ENCODE peak calls at places on chromosome 7, in six cellular contexts. K is stomach, P is sigmoid colon, F is GM23338, A is GM12878, V is prostate gland. G is an unnamed sample.

GRCh38 chr7:153151766-153152165 is 392.2 kb downstream of the ACTR3B start:
- DNase-seq in V (no peak), P (no peak), A (no peak), K (no peak), F (no peak), G (no peak)

GRCh38 chr7:18566829-18567228 is 71.3 kb downstream of the HDAC9 start:
- DNase-seq in A (peak; percentile 25), F (peak; percentile 8), P (no peak), V (no peak), K (no peak), G (no peak)

GRCh38 chr7:110875346-110875745 is 215.6 kb upstream of the LRRN3 start:
- DNase-seq in P (no peak), K (no peak), F (no peak), V (no peak), A (no peak), G (no peak)

GRCh38 chr7:98826811-98827231 is 43.0 kb downstream of the TMEM130 start:
- DNase-seq in P (peak; percentile 74), A (no peak), K (peak; percentile 67), V (peak; percentile 37), F (peak; percentile 48), G (peak; percentile 46)

GRCh38 chr7:84113906-84114875 is 80.4 kb downstream of the SEMA3A start:
- DNase-seq in P (no peak), F (no peak), K (no peak), V (no peak), A (no peak), G (no peak)

GRCh38 chr7:37346761-37347160 is 101.9 kb downstream of the ELMO1 start:
- DNase-seq in F (no peak), K (no peak), V (no peak), P (no peak), A (no peak), G (no peak)

GRCh38 chr7:129993275-129993674 is 40.5 kb upstream of the UBE2H start:
- DNase-seq in K (no peak), P (no peak), F (no peak), V (no peak), A (no peak), G (peak; percentile 23)

GRCh38 chr7:152435384-152436278 is at the start of gene KMT2C:
- DNase-seq in V (peak; percentile 55), A (no peak), K (peak; percentile 60), P (peak; percentile 79), F (peak; percentile 37), G (peak; percentile 42)

GRCh38 chr7:31940167-31940566 is 130.0 kb downstream of the PDE1C start:
- DNase-seq in V (no peak), F (no peak), P (no peak), A (no peak), K (no peak), G (no peak)

GRCh38 chr7:158815471-158816128 is 13.7 kb downstream of the ESYT2 start:
- DNase-seq in K (no peak), F (no peak), V (no peak), A (no peak), P (no peak), G (no peak)
- H3K4me1 ChIP-seq in K (peaks cover 47% of the 10 kb centered on the region), F (peaks cover 39% of the 10 kb centered on the region), V (no peaks in the 10 kb centered on the region), A (peaks cover 6% of the 10 kb centered on the region), P (no peaks in the 10 kb centered on the region), G (peaks cover 4% of the 10 kb centered on the region)

DNA sequence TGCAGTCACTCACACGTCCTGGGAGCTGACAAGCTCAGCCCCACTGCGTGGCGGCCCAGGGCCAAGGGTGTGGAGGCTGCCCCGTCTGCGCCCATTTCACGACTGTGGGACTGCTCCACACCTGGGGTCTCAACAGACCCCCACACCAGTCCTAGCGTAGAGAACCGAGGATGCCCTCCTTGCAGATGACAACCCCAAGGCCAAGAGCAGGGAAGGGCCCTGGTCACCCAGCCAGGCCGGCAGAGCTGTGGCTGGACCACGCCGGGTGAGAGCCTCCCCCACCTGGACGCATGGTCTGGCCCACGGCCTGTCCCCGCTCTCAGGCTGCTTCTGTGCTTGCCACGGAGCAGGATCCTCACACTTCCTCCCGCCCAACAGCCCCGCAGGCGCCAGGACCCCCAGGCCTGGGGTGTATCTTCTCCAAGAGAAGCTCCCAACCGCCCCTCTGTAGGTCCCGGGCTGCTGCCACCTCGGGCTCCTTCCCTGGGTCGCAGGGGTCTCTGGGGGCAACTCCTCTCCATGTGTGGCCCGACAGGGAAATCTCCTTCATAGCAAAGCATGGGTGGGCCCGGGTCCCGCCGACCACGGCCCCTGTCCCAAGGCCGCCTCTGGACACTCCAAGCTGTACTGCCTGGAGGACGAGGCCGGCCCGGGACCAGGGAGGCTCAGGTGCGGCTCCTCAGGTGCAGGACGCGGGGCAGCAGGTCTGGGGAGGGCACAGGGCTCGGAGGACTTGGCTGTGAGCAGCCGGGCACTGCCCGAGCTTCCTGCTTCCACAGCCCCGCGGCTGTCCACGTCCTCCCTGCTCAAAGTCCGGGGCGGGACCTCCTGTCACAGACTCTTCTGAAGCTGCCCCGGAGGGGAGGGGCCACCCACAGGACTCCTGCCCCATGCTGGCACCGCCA is 88.8 kb downstream of the FOXL3 start:
- DNase-seq in K (peak; percentile 75), A (no peak), V (no peak), F (no peak), P (peak; percentile 68), G (no peak)
- H3K4me3 ChIP-seq in K (peak overlapping the region; percentile 34), A (no peak overlapping the region), V (no peak overlapping the region), F (peak overlapping the region; percentile 40), P (peak overlapping the region; percentile 40), G (peak overlapping the region; percentile 57)

DNA sequence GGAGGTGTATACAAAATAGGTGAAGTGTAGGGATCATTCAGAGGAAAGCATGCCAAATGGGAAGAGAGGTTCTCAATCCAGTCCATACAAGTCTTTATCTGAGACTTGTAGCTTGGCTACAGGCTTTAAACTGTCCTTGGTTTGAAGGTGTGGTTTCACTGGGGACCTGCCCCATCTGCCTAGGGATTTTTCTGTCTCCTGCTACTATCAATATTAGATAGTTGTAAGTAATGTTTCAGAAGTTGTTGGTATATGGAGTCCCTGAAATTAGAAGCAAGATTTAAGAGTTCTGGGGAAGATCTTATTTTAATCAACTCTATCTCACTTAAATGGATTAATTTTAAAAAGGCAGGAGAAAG is 100.9 kb downstream of the ANKRD7 start:
- DNase-seq in A (no peak), K (no peak), V (no peak), P (no peak), F (no peak), G (no peak)
- TF ChIP-seq POLR2AphosphoS5 in A (no peak), K (no peak), V (no peak), P (no peak), F (no peak), G (no peak)

GRCh38 chr7:108417144-108417543 is 39.1 kb downstream of the NRCAM start:
- DNase-seq in P (no peak), K (no peak), A (no peak), F (no peak), V (no peak), G (no peak)

GRCh38 chr7:108413337-108413736 is 42.9 kb downstream of the NRCAM start:
- DNase-seq in K (no peak), F (no peak), A (no peak), V (no peak), P (no peak), G (no peak)

GRCh38 chr7:108417926-108418325 is 38.3 kb downstream of the NRCAM start:
- DNase-seq in F (no peak), A (no peak), K (no peak), P (no peak), V (no peak), G (no peak)

GRCh38 chr7:108413782-108414492 is 42.3 kb downstream of the NRCAM start:
- DNase-seq in A (no peak), P (no peak), V (no peak), F (peak; percentile 69), K (no peak), G (no peak)

GRCh38 chr7:108415821-108416536 is 40.3 kb downstream of the NRCAM start:
- DNase-seq in A (peak; percentile 60), K (no peak), V (no peak), P (no peak), F (no peak), G (no peak)
- H3K4me1 ChIP-seq in A (peaks cover 18% of the 10 kb centered on the region), K (no peaks in the 10 kb centered on the region), V (no peaks in the 10 kb centered on the region), P (no peaks in the 10 kb centered on the region), F (no peaks in the 10 kb centered on the region), G (no peaks in the 10 kb centered on the region)